ENCODE peak calls at places on chromosome 10, in ten cellular contexts. One of them, this sample, is unnamed. For H3K36me3 and H3K27me3, the result is how much of the 10 kb centered on the place peaks cover.

GRCh38 chr10:127911218-127911866 is 4.4 kb downstream of the PTPRE start:
- DNase-seq in cardiac muscle cell: no peak
- DNase-seq in colonic mucosa: no peak
- DNase-seq in tibial artery: no peak
- DNase-seq in GM23248: no peak
- DNase-seq in tibial nerve: no peak
- DNase-seq in kidney epithelial cell: no peak
- DNase-seq in transverse colon: no peak
- DNase-seq in adrenal gland: no peak
- DNase-seq in CD4-positive, alpha-beta memory T cell: no peak
- DNase-seq in this sample: no peak

GRCh38 chr10:121165276-121165675 is 314.1 kb downstream of the WDR11 start:
- DNase-seq in GM23248: no peak
- DNase-seq in kidney epithelial cell: no peak
- DNase-seq in tibial artery: no peak
- DNase-seq in adrenal gland: no peak
- DNase-seq in cardiac muscle cell: no peak
- DNase-seq in colonic mucosa: no peak
- DNase-seq in transverse colon: no peak
- DNase-seq in CD4-positive, alpha-beta memory T cell: no peak
- DNase-seq in tibial nerve: no peak
- DNase-seq in this sample: no peak

GRCh38 chr10:69657417-69657816 is 27.4 kb downstream of the FAM241B start:
- DNase-seq in tibial nerve: no peak
- DNase-seq in tibial artery: no peak
- DNase-seq in CD4-positive, alpha-beta memory T cell: no peak
- DNase-seq in GM23248: peak
- DNase-seq in transverse colon: no peak
- DNase-seq in cardiac muscle cell: peak
- DNase-seq in kidney epithelial cell: no peak
- DNase-seq in colonic mucosa: no peak
- DNase-seq in adrenal gland: no peak
- DNase-seq in this sample: no peak

GRCh38 chr10:117541909-117542705 is 439 bp upstream of the EMX2 start:
- DNase-seq in colonic mucosa: no peak
- DNase-seq in tibial artery: peak
- DNase-seq in cardiac muscle cell: peak
- DNase-seq in adrenal gland: no peak
- DNase-seq in tibial nerve: no peak
- DNase-seq in GM23248: peak
- DNase-seq in transverse colon: no peak
- DNase-seq in CD4-positive, alpha-beta memory T cell: no peak
- DNase-seq in kidney epithelial cell: peak
- DNase-seq in this sample: no peak

GRCh38 chr10:53314856-53315255 is 542.3 kb upstream of the MBL2 start:
- DNase-seq in tibial artery: no peak
- DNase-seq in cardiac muscle cell: peak
- DNase-seq in adrenal gland: no peak
- DNase-seq in GM23248: peak
- DNase-seq in colonic mucosa: no peak
- DNase-seq in transverse colon: no peak
- DNase-seq in kidney epithelial cell: peak
- DNase-seq in tibial nerve: no peak
- DNase-seq in CD4-positive, alpha-beta memory T cell: no peak
- DNase-seq in this sample: no peak

GRCh38 chr10:62632071-62632809 is 172.3 kb upstream of the ADO start:
- DNase-seq in kidney epithelial cell: no peak
- DNase-seq in tibial nerve: peak
- DNase-seq in transverse colon: peak
- DNase-seq in adrenal gland: no peak
- DNase-seq in tibial artery: peak
- DNase-seq in cardiac muscle cell: no peak
- DNase-seq in GM23248: no peak
- DNase-seq in CD4-positive, alpha-beta memory T cell: peak
- DNase-seq in colonic mucosa: no peak
- DNase-seq in this sample: peak

GRCh38 chr10:96820730-96821129 is 11.4 kb upstream of the LCOR start:
- DNase-seq in cardiac muscle cell: no peak
- DNase-seq in tibial nerve: no peak
- DNase-seq in colonic mucosa: no peak
- DNase-seq in CD4-positive, alpha-beta memory T cell: no peak
- DNase-seq in tibial artery: no peak
- DNase-seq in GM23248: no peak
- DNase-seq in transverse colon: no peak
- DNase-seq in adrenal gland: no peak
- DNase-seq in kidney epithelial cell: no peak
- DNase-seq in this sample: no peak

GRCh38 chr10:47087667-47088066 is 176.4 kb downstream of the PTPN20 start:
- DNase-seq in kidney epithelial cell: no peak
- DNase-seq in GM23248: no peak
- DNase-seq in colonic mucosa: no peak
- DNase-seq in tibial artery: no peak
- DNase-seq in transverse colon: no peak
- DNase-seq in tibial nerve: no peak
- DNase-seq in cardiac muscle cell: no peak
- DNase-seq in adrenal gland: no peak
- DNase-seq in CD4-positive, alpha-beta memory T cell: no peak
- DNase-seq in this sample: no peak

GRCh38 chr10:113099431-113100298 is 149.6 kb downstream of the TCF7L2 start:
- DNase-seq in colonic mucosa: no peak
- DNase-seq in GM23248: no peak
- DNase-seq in CD4-positive, alpha-beta memory T cell: no peak
- DNase-seq in tibial artery: no peak
- DNase-seq in kidney epithelial cell: peak
- DNase-seq in transverse colon: no peak
- DNase-seq in cardiac muscle cell: peak
- DNase-seq in tibial nerve: peak
- DNase-seq in adrenal gland: no peak
- DNase-seq in this sample: no peak

GRCh38 chr10:120221873-120222485 is 235.0 kb upstream of the PLPP4 start:
- DNase-seq in tibial nerve: no peak
- DNase-seq in cardiac muscle cell: no peak
- DNase-seq in colonic mucosa: peak
- DNase-seq in GM23248: peak
- DNase-seq in kidney epithelial cell: peak
- DNase-seq in adrenal gland: no peak
- DNase-seq in tibial artery: no peak
- DNase-seq in transverse colon: no peak
- DNase-seq in CD4-positive, alpha-beta memory T cell: no peak
- DNase-seq in this sample: no peak

GRCh38 chr10:88791924-88792323 is 10.6 kb upstream of the LIPM start:
- DNase-seq in CD4-positive, alpha-beta memory T cell: no peak
- DNase-seq in adrenal gland: no peak
- DNase-seq in cardiac muscle cell: peak
- DNase-seq in colonic mucosa: no peak
- DNase-seq in kidney epithelial cell: no peak
- DNase-seq in transverse colon: no peak
- DNase-seq in tibial artery: no peak
- DNase-seq in tibial nerve: no peak
- DNase-seq in GM23248: peak
- DNase-seq in this sample: no peak

DNA sequence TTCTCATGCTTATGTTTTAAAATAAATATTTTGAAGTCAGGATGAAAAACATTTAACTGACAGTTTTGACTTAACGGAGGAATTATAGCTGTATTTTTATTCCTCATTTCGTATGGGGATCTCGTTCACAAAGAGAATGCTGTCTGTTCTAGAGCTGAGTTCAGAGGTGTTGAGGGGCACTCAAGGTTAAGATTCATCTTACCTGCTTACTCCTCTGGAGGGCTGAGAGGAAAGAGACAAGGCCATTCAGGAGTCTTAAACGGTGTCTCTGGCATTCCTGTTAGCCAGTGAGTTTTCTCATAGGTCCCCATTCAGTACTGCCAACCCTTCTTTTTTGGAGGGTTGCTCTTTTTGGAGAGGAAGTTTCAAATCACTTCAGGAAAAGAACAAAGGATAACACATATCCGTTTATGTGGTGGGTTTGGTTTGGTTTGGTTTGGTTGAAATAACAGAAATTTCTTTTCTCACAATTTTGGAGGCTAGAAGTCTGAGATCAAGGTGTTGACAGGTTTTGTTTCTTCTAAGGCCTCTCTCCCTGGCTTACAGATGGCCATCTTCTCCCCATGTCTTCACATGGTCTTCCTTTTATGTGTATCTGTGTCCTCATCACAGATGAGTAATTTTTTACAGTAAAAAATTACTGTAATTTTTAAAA is 23.1 kb downstream of the CALHM2 start:
- DNase-seq in colonic mucosa: no peak
- DNase-seq in GM23248: no peak
- DNase-seq in tibial nerve: no peak
- DNase-seq in adrenal gland: no peak
- DNase-seq in CD4-positive, alpha-beta memory T cell: peak
- DNase-seq in tibial artery: no peak
- DNase-seq in transverse colon: no peak
- DNase-seq in cardiac muscle cell: no peak
- DNase-seq in kidney epithelial cell: no peak
- DNase-seq in this sample: no peak
- H3K36me3 ChIP-seq in colonic mucosa: under half
- H3K36me3 ChIP-seq in GM23248: half or more
- H3K36me3 ChIP-seq in tibial nerve: under half
- H3K36me3 ChIP-seq in adrenal gland: half or more
- H3K36me3 ChIP-seq in CD4-positive, alpha-beta memory T cell: under half
- H3K36me3 ChIP-seq in tibial artery: half or more
- H3K36me3 ChIP-seq in transverse colon: under half
- H3K36me3 ChIP-seq in cardiac muscle cell: half or more
- H3K36me3 ChIP-seq in kidney epithelial cell: under half
- H3K36me3 ChIP-seq in this sample: under half

DNA sequence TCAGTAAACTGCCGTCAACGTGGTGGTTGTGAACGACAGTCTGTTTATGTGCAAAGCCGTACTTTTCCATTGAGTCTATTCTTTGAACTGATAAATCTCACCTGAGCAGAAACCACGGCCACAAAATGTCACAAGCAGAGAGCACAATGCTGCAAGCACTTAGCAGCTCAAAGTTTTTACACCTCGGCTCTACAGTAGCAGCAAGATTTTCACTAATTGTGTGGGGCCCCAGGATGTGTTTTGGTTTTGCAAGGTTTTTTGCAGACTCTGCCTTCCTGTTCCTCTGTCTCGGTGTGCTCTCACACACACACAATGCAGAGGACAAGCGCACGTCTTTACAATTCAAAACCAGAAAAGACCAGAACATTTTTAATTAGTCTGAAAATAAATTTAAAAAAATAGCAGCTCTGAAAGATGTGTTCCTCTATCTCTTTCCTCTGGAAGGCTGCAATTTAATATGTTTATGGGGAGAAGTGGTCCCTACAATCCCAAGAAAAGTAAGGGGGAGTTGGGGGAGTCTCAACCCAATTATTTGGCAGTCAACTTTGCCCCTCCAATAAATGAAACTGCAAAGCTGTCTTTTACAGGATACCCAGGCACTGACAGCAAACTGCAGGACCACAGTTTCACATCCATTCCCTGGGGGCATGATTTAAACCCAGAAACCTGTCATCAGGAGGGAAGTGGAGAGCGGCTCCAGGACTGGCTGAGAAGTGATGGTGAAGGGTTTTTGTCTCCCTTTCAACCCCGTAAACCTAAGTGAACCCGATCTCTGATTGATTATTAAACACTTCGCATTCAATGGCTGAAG is 73.8 kb upstream of the SFMBT2 start:
- DNase-seq in tibial nerve: no peak
- DNase-seq in tibial artery: no peak
- DNase-seq in adrenal gland: no peak
- DNase-seq in cardiac muscle cell: no peak
- DNase-seq in GM23248: no peak
- DNase-seq in CD4-positive, alpha-beta memory T cell: peak
- DNase-seq in kidney epithelial cell: no peak
- DNase-seq in colonic mucosa: peak
- DNase-seq in transverse colon: peak
- DNase-seq in this sample: no peak
- H3K27me3 ChIP-seq in tibial nerve: under half
- H3K27me3 ChIP-seq in tibial artery: under half
- H3K27me3 ChIP-seq in adrenal gland: under half
- H3K27me3 ChIP-seq in cardiac muscle cell: under half
- H3K27me3 ChIP-seq in GM23248: under half
- H3K27me3 ChIP-seq in CD4-positive, alpha-beta memory T cell: under half
- H3K27me3 ChIP-seq in kidney epithelial cell: under half
- H3K27me3 ChIP-seq in colonic mucosa: under half
- H3K27me3 ChIP-seq in transverse colon: under half
- H3K27me3 ChIP-seq in this sample: under half

DNA sequence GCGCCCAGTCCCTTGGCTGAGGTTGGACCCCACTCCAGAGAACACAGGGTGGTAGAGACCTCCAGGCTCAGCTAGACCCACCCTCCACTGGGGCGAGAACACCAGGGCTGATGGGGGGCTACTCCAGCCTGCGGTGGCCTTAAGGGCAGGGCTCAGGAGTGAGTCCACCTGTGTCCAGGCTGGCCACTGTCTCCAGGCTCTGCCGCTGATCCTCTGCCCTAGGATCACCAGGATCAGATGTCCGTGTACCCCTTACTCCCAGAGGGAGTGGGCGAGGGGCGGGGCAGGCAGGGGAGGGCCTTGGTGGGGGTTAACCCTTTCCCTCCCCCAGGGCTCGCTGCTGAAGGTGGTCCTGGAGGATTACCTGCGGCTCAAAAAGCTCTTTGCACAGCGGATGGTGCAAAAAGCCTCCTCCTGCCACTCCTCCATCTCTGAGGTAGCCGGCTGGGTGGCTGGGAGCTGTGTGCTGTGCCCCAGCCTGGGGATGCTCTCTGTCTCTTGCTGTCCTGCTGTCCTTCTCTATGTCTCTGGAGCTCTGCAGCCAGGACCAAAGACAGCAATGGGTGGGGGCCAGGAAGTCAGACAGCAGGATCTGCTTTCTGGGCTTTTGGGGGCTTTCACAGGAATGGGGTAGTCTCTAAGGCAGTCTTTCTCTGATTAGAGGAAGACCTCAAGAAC is 38.0 kb downstream of the PSAP start:
- DNase-seq in tibial artery: no peak
- DNase-seq in GM23248: no peak
- DNase-seq in colonic mucosa: no peak
- DNase-seq in adrenal gland: no peak
- DNase-seq in CD4-positive, alpha-beta memory T cell: no peak
- DNase-seq in tibial nerve: no peak
- DNase-seq in cardiac muscle cell: no peak
- DNase-seq in transverse colon: no peak
- DNase-seq in kidney epithelial cell: no peak
- DNase-seq in this sample: no peak
- H3K36me3 ChIP-seq in tibial artery: under half
- H3K36me3 ChIP-seq in GM23248: under half
- H3K36me3 ChIP-seq in colonic mucosa: under half
- H3K36me3 ChIP-seq in adrenal gland: under half
- H3K36me3 ChIP-seq in CD4-positive, alpha-beta memory T cell: under half
- H3K36me3 ChIP-seq in tibial nerve: under half
- H3K36me3 ChIP-seq in cardiac muscle cell: under half
- H3K36me3 ChIP-seq in transverse colon: under half
- H3K36me3 ChIP-seq in kidney epithelial cell: under half
- H3K36me3 ChIP-seq in this sample: under half

DNA sequence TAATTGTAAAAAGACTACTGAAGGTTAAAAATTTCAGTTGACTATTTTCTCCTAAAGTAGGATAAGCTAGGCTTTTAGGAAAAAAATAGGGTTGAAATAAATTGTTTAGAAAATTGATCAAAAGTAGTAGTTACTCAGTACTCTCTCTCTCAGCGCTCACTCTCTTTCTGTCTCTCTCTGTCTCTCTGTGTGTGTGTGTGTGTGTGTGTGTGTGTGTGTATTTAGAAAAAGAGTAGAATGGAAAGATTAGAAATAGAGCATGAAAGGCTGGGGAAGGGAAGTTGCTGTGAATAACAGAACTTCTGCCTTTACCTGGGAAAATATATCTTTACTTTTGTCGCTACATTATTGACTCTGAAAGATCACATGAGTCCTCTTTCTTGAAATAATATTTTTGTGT is 20.6 kb downstream of the ADK start:
- DNase-seq in colonic mucosa: no peak
- DNase-seq in tibial nerve: no peak
- DNase-seq in cardiac muscle cell: no peak
- DNase-seq in transverse colon: no peak
- DNase-seq in tibial artery: no peak
- DNase-seq in adrenal gland: no peak
- DNase-seq in CD4-positive, alpha-beta memory T cell: no peak
- DNase-seq in GM23248: no peak
- DNase-seq in kidney epithelial cell: no peak
- DNase-seq in this sample: no peak
- H3K27me3 ChIP-seq in colonic mucosa: under half
- H3K27me3 ChIP-seq in tibial nerve: under half
- H3K27me3 ChIP-seq in cardiac muscle cell: under half
- H3K27me3 ChIP-seq in transverse colon: under half
- H3K27me3 ChIP-seq in tibial artery: under half
- H3K27me3 ChIP-seq in adrenal gland: under half
- H3K27me3 ChIP-seq in CD4-positive, alpha-beta memory T cell: under half
- H3K27me3 ChIP-seq in GM23248: under half
- H3K27me3 ChIP-seq in kidney epithelial cell: under half
- H3K27me3 ChIP-seq in this sample: under half